ENCODE peak calls at places on chromosomes 2 and 18, in four cellular contexts. One of them, this sample, is unnamed.

GRCh38 chr2:145547620-145548019 is 1027.7 kb upstream of the ZEB2 start:
- DNase-seq in bronchial epithelial cell: no peak
- DNase-seq in WERI-Rb-1: no peak
- DNase-seq in A549: no peak
- DNase-seq in this sample: no peak

GRCh38 chr2:239027431-239028252 is 179.8 kb downstream of the TWIST2 start:
- DNase-seq in bronchial epithelial cell: no peak
- DNase-seq in WERI-Rb-1: no peak
- DNase-seq in A549: no peak
- DNase-seq in this sample: peak

GRCh38 chr18:76860411-76860810 is 38.1 kb downstream of the ZNF236 start:
- DNase-seq in bronchial epithelial cell: no peak
- DNase-seq in WERI-Rb-1: no peak
- DNase-seq in A549: no peak
- DNase-seq in this sample: peak

GRCh38 chr18:56982756-56983155 is 164.1 kb upstream of the BOD1L2 start:
- DNase-seq in bronchial epithelial cell: no peak
- DNase-seq in WERI-Rb-1: no peak
- DNase-seq in A549: no peak
- DNase-seq in this sample: no peak

GRCh38 chr2:118580651-118581050 is 266.8 kb downstream of the EN1 start:
- DNase-seq in bronchial epithelial cell: peak
- DNase-seq in WERI-Rb-1: no peak
- DNase-seq in A549: no peak
- DNase-seq in this sample: peak

GRCh38 chr2:100747551-100747950 is 72.4 kb upstream of the NPAS2 start:
- DNase-seq in bronchial epithelial cell: peak
- DNase-seq in WERI-Rb-1: no peak
- DNase-seq in A549: no peak
- DNase-seq in this sample: no peak

GRCh38 chr2:105782646-105783045 is 37.9 kb downstream of the NCK2 start:
- DNase-seq in bronchial epithelial cell: no peak
- DNase-seq in WERI-Rb-1: no peak
- DNase-seq in A549: no peak
- DNase-seq in this sample: no peak

GRCh38 chr2:17538844-17539554 is 1.5 kb upstream of the VSNL1 start:
- DNase-seq in bronchial epithelial cell: peak
- DNase-seq in WERI-Rb-1: peak
- DNase-seq in A549: no peak
- DNase-seq in this sample: peak

GRCh38 chr18:22546905-22547304 is 129.2 kb upstream of the CTAGE1 start:
- DNase-seq in bronchial epithelial cell: no peak
- DNase-seq in WERI-Rb-1: no peak
- DNase-seq in A549: no peak
- DNase-seq in this sample: no peak

GRCh38 chr2:158618859-158619490 is 162.2 kb downstream of the PKP4 start:
- DNase-seq in bronchial epithelial cell: peak
- DNase-seq in WERI-Rb-1: no peak
- DNase-seq in A549: no peak
- DNase-seq in this sample: peak

GRCh38 chr2:128754246-128754724 is 435.6 kb upstream of the HS6ST1 start:
- DNase-seq in bronchial epithelial cell: no peak
- DNase-seq in WERI-Rb-1: no peak
- DNase-seq in A549: no peak
- DNase-seq in this sample: no peak

GRCh38 chr2:9675369-9676351 is 44.9 kb upstream of the YWHAQ start:
- DNase-seq in bronchial epithelial cell: peak
- DNase-seq in WERI-Rb-1: no peak
- DNase-seq in A549: peak
- DNase-seq in this sample: peak

GRCh38 chr2:131054488-131054887 is 38.8 kb downstream of the FAM168B start:
- DNase-seq in bronchial epithelial cell: no peak
- DNase-seq in WERI-Rb-1: no peak
- DNase-seq in A549: no peak
- DNase-seq in this sample: no peak

GRCh38 chr2:209145941-209146681 is 277.7 kb upstream of the MAP2 start:
- DNase-seq in bronchial epithelial cell: no peak
- DNase-seq in WERI-Rb-1: no peak
- DNase-seq in A549: no peak
- DNase-seq in this sample: no peak

GRCh38 chr2:240351826-240352426 is 83.5 kb upstream of the GPC1 start:
- DNase-seq in bronchial epithelial cell: no peak
- DNase-seq in WERI-Rb-1: no peak
- DNase-seq in A549: no peak
- DNase-seq in this sample: no peak

GRCh38 chr2:190649798-190650390 is 1.0 kb downstream of the NAB1 start:
- DNase-seq in bronchial epithelial cell: peak
- DNase-seq in WERI-Rb-1: no peak
- DNase-seq in A549: peak
- DNase-seq in this sample: no peak

GRCh38 chr2:22377251-22377650 is 1007.7 kb upstream of the KLHL29 start:
- DNase-seq in bronchial epithelial cell: no peak
- DNase-seq in WERI-Rb-1: no peak
- DNase-seq in A549: no peak
- DNase-seq in this sample: no peak

GRCh38 chr2:237854295-237854694 is 5.1 kb upstream of the RAMP1 start:
- DNase-seq in bronchial epithelial cell: no peak
- DNase-seq in WERI-Rb-1: no peak
- DNase-seq in A549: no peak
- DNase-seq in this sample: no peak

GRCh38 chr2:12717191-12717987 is 653 bp downstream of the TRIB2 start:
- DNase-seq in bronchial epithelial cell: peak
- DNase-seq in WERI-Rb-1: peak
- DNase-seq in A549: peak
- DNase-seq in this sample: peak

GRCh38 chr2:209771474-209772292 is at the start of gene UNC80:
- DNase-seq in bronchial epithelial cell: peak
- DNase-seq in WERI-Rb-1: peak
- DNase-seq in A549: peak
- DNase-seq in this sample: peak

GRCh38 chr2:190766174-190766572 is 114.4 kb upstream of the GLS start:
- DNase-seq in bronchial epithelial cell: no peak
- DNase-seq in WERI-Rb-1: no peak
- DNase-seq in A549: no peak
- DNase-seq in this sample: no peak

GRCh38 chr2:20267529-20267928 is 42.6 kb upstream of the SDC1 start:
- DNase-seq in bronchial epithelial cell: no peak
- DNase-seq in WERI-Rb-1: no peak
- DNase-seq in A549: no peak
- DNase-seq in this sample: no peak

GRCh38 chr18:13147146-13147545 is 71.4 kb upstream of the LDLRAD4 start:
- DNase-seq in bronchial epithelial cell: no peak
- DNase-seq in WERI-Rb-1: no peak
- DNase-seq in A549: no peak
- DNase-seq in this sample: no peak

GRCh38 chr2:179311071-179311470 is 46.4 kb upstream of the SESTD1 start:
- DNase-seq in bronchial epithelial cell: no peak
- DNase-seq in WERI-Rb-1: peak
- DNase-seq in A549: no peak
- DNase-seq in this sample: no peak

GRCh38 chr2:230905448-230906430 is 19.3 kb downstream of the GPR55 start:
- DNase-seq in bronchial epithelial cell: no peak
- DNase-seq in WERI-Rb-1: no peak
- DNase-seq in A549: no peak
- DNase-seq in this sample: peak

GRCh38 chr2:123500988-123501387 is 524.1 kb upstream of the CNTNAP5 start:
- DNase-seq in bronchial epithelial cell: peak
- DNase-seq in WERI-Rb-1: no peak
- DNase-seq in A549: no peak
- DNase-seq in this sample: no peak

GRCh38 chr2:73908689-73909652 is 16.2 kb downstream of the ACTG2 start:
- DNase-seq in bronchial epithelial cell: no peak
- DNase-seq in WERI-Rb-1: no peak
- DNase-seq in A549: no peak
- DNase-seq in this sample: no peak

GRCh38 chr2:61959381-61960293 is 54.2 kb downstream of the COMMD1 start:
- DNase-seq in bronchial epithelial cell: peak
- DNase-seq in WERI-Rb-1: no peak
- DNase-seq in A549: no peak
- DNase-seq in this sample: peak

GRCh38 chr2:229407170-229407569 is 136.1 kb upstream of the PID1 start:
- DNase-seq in bronchial epithelial cell: peak
- DNase-seq in WERI-Rb-1: no peak
- DNase-seq in A549: peak
- DNase-seq in this sample: peak

GRCh38 chr2:173990970-173991819 is 26.0 kb upstream of the SP3 start:
- DNase-seq in bronchial epithelial cell: peak
- DNase-seq in WERI-Rb-1: no peak
- DNase-seq in A549: no peak
- DNase-seq in this sample: peak

GRCh38 chr2:132876745-132877391 is 206.9 kb upstream of the LYPD1 start:
- DNase-seq in bronchial epithelial cell: no peak
- DNase-seq in WERI-Rb-1: no peak
- DNase-seq in A549: no peak
- DNase-seq in this sample: no peak

GRCh38 chr2:55165567-55165966 is 66.5 kb downstream of the CLHC1 start:
- DNase-seq in bronchial epithelial cell: peak
- DNase-seq in WERI-Rb-1: no peak
- DNase-seq in A549: no peak
- DNase-seq in this sample: peak

GRCh38 chr2:6408057-6408456 is 457.6 kb downstream of the CMPK2 start:
- DNase-seq in bronchial epithelial cell: no peak
- DNase-seq in WERI-Rb-1: no peak
- DNase-seq in A549: no peak
- DNase-seq in this sample: no peak

GRCh38 chr2:14720319-14720718 is 87.8 kb downstream of the LRATD1 start:
- DNase-seq in bronchial epithelial cell: peak
- DNase-seq in WERI-Rb-1: no peak
- DNase-seq in A549: no peak
- DNase-seq in this sample: peak

GRCh38 chr2:223822818-223823217 is 14.6 kb downstream of the AP1S3 start:
- DNase-seq in bronchial epithelial cell: no peak
- DNase-seq in WERI-Rb-1: no peak
- DNase-seq in A549: no peak
- DNase-seq in this sample: no peak

DNA sequence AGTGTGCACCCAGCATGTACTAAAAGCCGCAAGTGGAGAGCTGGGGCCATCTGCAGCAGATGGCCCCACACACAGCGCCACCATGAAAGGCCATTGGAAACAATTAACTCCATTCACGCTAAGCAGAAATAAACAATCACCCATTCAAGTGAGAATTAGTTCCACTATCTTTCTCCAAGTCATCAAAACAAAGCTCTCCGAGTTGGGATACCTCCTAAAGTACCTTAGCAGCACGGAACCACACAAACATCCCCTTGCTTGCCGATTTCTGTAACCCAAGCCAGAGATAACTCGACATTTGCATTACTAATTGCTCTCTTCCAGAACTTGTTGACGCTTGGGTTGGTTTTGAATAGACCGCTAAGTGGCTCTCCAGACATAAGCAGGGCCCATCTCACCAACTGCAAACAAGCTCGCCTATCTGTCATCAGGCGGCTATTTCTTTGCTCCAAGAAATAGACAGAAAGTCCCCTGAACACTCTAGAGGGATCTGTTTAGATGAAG is 840.6 kb upstream of the SALL3 start:
- DNase-seq in bronchial epithelial cell: no peak
- DNase-seq in WERI-Rb-1: no peak
- DNase-seq in A549: no peak
- DNase-seq in this sample: no peak
- H3K4me3 ChIP-seq in bronchial epithelial cell: no peak
- H3K4me3 ChIP-seq in WERI-Rb-1: no peak
- H3K4me3 ChIP-seq in A549: no peak
- H3K4me3 ChIP-seq in this sample: no peak

DNA sequence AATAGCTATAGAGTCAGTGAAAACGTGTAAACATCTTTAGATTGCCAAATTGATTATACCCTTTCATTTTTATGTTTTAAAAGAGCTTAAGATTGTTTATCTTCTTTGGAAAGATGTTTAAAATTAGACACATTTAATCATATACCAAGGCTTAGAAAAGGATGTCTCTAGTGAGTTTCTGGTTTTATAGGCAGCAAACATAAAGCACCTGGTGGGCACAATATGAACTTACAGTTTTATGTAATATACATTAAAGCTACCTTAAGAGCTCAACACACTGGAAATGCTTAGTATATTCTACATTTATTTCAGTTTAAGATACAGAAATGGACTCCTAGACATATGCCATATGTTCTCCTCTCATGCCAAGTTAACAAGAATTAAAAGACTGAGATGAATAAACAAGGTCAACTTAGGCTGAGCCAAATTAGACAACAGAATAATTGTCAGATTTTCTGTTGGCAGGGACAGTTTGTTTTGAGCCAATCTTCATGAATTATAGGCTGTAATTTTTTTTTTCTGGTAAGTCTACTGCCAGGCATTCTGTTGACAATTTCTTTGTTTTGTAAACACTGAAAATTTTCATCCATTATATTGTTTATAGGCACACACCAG is 112.7 kb downstream of the OTX1 start:
- DNase-seq in bronchial epithelial cell: no peak
- DNase-seq in WERI-Rb-1: no peak
- DNase-seq in A549: no peak
- DNase-seq in this sample: no peak
- TF ChIP-seq CTCF in bronchial epithelial cell: no peak
- TF ChIP-seq CTCF in WERI-Rb-1: no peak
- TF ChIP-seq CTCF in A549: no peak
- TF ChIP-seq CTCF in this sample: no peak

DNA sequence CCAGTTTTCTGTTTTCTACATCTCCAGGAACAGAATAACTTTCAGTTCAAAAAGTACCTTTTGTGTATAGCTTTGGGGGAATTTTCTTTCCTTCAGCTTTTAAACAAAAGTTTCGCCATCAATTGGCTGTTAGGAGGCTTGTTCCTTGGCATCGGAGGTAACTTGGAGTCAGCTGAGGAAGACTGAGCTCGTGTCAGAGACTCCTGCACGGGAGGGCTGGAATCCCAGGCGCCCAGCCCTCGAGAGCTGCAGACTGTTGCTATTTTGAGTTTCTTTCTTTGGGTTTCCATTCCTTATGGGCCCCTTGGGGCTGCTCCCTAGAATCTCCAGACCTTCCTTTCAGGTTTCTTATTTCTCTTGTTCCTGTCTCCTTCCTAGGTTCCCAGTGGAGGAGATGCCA is 8.1 kb downstream of the EMILIN2 start:
- DNase-seq in bronchial epithelial cell: no peak
- DNase-seq in WERI-Rb-1: no peak
- DNase-seq in A549: no peak
- DNase-seq in this sample: no peak
- H3K4me3 ChIP-seq in bronchial epithelial cell: no peak
- H3K4me3 ChIP-seq in WERI-Rb-1: no peak
- H3K4me3 ChIP-seq in A549: no peak
- H3K4me3 ChIP-seq in this sample: no peak

GRCh38 chr2:3451926-3452671 is 67.2 kb downstream of the ADI1 start:
- DNase-seq in bronchial epithelial cell: no peak
- DNase-seq in WERI-Rb-1: no peak
- DNase-seq in A549: no peak
- DNase-seq in this sample: no peak

GRCh38 chr2:3449936-3450335 is 69.4 kb downstream of the ADI1 start:
- DNase-seq in bronchial epithelial cell: no peak
- DNase-seq in WERI-Rb-1: no peak
- DNase-seq in A549: no peak
- DNase-seq in this sample: no peak

GRCh38 chr2:3449106-3449505 is 69.6 kb downstream of the TRAPPC12 start:
- DNase-seq in bronchial epithelial cell: no peak
- DNase-seq in WERI-Rb-1: no peak
- DNase-seq in A549: no peak
- DNase-seq in this sample: peak

GRCh38 chr2:3447789-3448317 is 68.4 kb downstream of the TRAPPC12 start:
- DNase-seq in bronchial epithelial cell: no peak
- DNase-seq in WERI-Rb-1: peak
- DNase-seq in A549: no peak
- DNase-seq in this sample: no peak

GRCh38 chr2:3450385-3451031 is 68.8 kb downstream of the ADI1 start:
- DNase-seq in bronchial epithelial cell: no peak
- DNase-seq in WERI-Rb-1: no peak
- DNase-seq in A549: no peak
- DNase-seq in this sample: no peak
- TF ChIP-seq CTCF in bronchial epithelial cell: no peak
- TF ChIP-seq CTCF in WERI-Rb-1: no peak
- TF ChIP-seq CTCF in A549: no peak
- TF ChIP-seq CTCF in this sample: no peak